ENCODE peak calls at places on chromosome 17, in seven cellular contexts. H is stomach; L is naive thymus-derived CD4-positive, alpha-beta T cell; Q is testis; I is CD8-positive, alpha-beta T cell; E is body of pancreas; M is left ventricle myocardium inferior. Z is an unnamed sample.
A peak's percentile ranks its signal among the peaks of the same experiment; 100 is the strongest.

GRCh38 chr17:4980644-4981216 is 6.7 kb downstream of the CAMTA2 start:
- DNase-seq in M (no peak), E (peak; percentile 36), L (peak; percentile 76), I (no peak), Q (no peak), H (no peak), Z (no peak)

GRCh38 chr17:65723356-65723928 is 162.0 kb upstream of the AXIN2 start:
- DNase-seq in L (no peak), Q (no peak), H (no peak), E (no peak), I (no peak), M (no peak), Z (no peak)

GRCh38 chr17:59378621-59379194 is 47.3 kb downstream of the YPEL2 start:
- DNase-seq in E (no peak), H (no peak), Q (no peak), I (no peak), M (no peak), L (no peak), Z (no peak)

GRCh38 chr17:10114931-10115535 is 83.4 kb downstream of the GAS7 start:
- DNase-seq in Q (peak; percentile 90), I (peak; percentile 58), L (peak; percentile 47), E (peak; percentile 62), H (peak; percentile 69), M (peak; percentile 94), Z (peak; percentile 85)

GRCh38 chr17:82704886-82705285 is 6.4 kb upstream of the RAB40B start:
- DNase-seq in I (no peak), E (no peak), M (no peak), H (no peak), Q (no peak), L (no peak), Z (no peak)

GRCh38 chr17:43216369-43216761 is 4.7 kb downstream of the TMEM106A start:
- DNase-seq in H (no peak), E (no peak), Q (no peak), L (no peak), M (no peak), I (no peak), Z (no peak)

GRCh38 chr17:73205326-73205980 is 12.6 kb downstream of the COG1 start:
- DNase-seq in L (no peak), Q (no peak), E (no peak), M (no peak), H (no peak), I (no peak), Z (no peak)

GRCh38 chr17:1271020-1271423 is 778 bp downstream of the BHLHA9 start:
- DNase-seq in M (no peak), H (no peak), Q (no peak), L (no peak), I (no peak), E (no peak), Z (no peak)

GRCh38 chr17:32954477-32954876 is 26.5 kb downstream of the TMEM98 start:
- DNase-seq in M (no peak), L (no peak), I (no peak), Q (no peak), H (peak; percentile 90), E (peak; percentile 95), Z (peak; percentile 75)

GRCh38 chr17:34246872-34247271 is 8.2 kb upstream of the CCL2 start:
- DNase-seq in M (no peak), Q (no peak), E (no peak), I (no peak), L (no peak), H (no peak), Z (no peak)

GRCh38 chr17:83154311-83155127 is 75.1 kb downstream of the METRNL start:
- DNase-seq in E (no peak), Q (peak; percentile 9), I (no peak), H (no peak), L (no peak), M (no peak), Z (no peak)

GRCh38 chr17:2101448-2102257 is 46.8 kb downstream of the HIC1 start:
- DNase-seq in L (peak; percentile 82), M (peak; percentile 31), I (no peak), Q (no peak), E (peak; percentile 76), H (peak; percentile 91), Z (no peak)

GRCh38 chr17:60151355-60151754 is 1.6 kb downstream of the CA4 start:
- DNase-seq in E (no peak), I (no peak), M (no peak), Q (no peak), L (no peak), H (no peak), Z (no peak)

GRCh38 chr17:11130367-11130766 is 110.6 kb upstream of the SHISA6 start:
- DNase-seq in E (no peak), H (no peak), L (no peak), I (no peak), Q (no peak), M (no peak), Z (no peak)

GRCh38 chr17:30267625-30268024 is 24.1 kb downstream of the BLMH start:
- DNase-seq in L (no peak), E (no peak), I (no peak), Q (no peak), M (no peak), H (no peak), Z (no peak)
- H3K4me1 ChIP-seq in L (no peaks in the 10 kb centered on the region), E (peaks cover 25% of the 10 kb centered on the region), I (no peaks in the 10 kb centered on the region), Q (peaks cover 11% of the 10 kb centered on the region), M (peaks cover 28% of the 10 kb centered on the region), H (no peaks in the 10 kb centered on the region), Z (no peaks in the 10 kb centered on the region)

GRCh38 chr17:77460514-77461046 is 319.8 kb downstream of the SEC14L1 start:
- DNase-seq in M (no peak), I (no peak), L (no peak), E (no peak), H (no peak), Q (no peak), Z (no peak)
- H3K4me1 ChIP-seq in M (peaks cover 94% of the 10 kb centered on the region), I (peaks cover 92% of the 10 kb centered on the region), L (peaks cover 84% of the 10 kb centered on the region), E (peaks cover 46% of the 10 kb centered on the region), H (peaks cover 73% of the 10 kb centered on the region), Q (peaks cover 62% of the 10 kb centered on the region), Z (peaks cover 2% of the 10 kb centered on the region)

GRCh38 chr17:21677126-21677910 is 15.0 kb upstream of the KCNJ18 start:
- DNase-seq in L (no peak), I (no peak), M (no peak), Q (no peak), H (no peak), E (no peak), Z (no peak)

GRCh38 chr17:21679256-21680146 is 12.8 kb upstream of the KCNJ18 start:
- DNase-seq in M (no peak), Q (peak; percentile 53), I (no peak), L (no peak), H (no peak), E (no peak), Z (no peak)

GRCh38 chr17:21677911-21678310 is 14.4 kb upstream of the KCNJ18 start:
- DNase-seq in Q (no peak), L (no peak), I (no peak), H (no peak), M (no peak), E (no peak), Z (no peak)

GRCh38 chr17:21680366-21680765 is 12.0 kb upstream of the KCNJ18 start:
- DNase-seq in H (no peak), I (no peak), M (no peak), Q (no peak), L (no peak), E (no peak), Z (no peak)

DNA sequence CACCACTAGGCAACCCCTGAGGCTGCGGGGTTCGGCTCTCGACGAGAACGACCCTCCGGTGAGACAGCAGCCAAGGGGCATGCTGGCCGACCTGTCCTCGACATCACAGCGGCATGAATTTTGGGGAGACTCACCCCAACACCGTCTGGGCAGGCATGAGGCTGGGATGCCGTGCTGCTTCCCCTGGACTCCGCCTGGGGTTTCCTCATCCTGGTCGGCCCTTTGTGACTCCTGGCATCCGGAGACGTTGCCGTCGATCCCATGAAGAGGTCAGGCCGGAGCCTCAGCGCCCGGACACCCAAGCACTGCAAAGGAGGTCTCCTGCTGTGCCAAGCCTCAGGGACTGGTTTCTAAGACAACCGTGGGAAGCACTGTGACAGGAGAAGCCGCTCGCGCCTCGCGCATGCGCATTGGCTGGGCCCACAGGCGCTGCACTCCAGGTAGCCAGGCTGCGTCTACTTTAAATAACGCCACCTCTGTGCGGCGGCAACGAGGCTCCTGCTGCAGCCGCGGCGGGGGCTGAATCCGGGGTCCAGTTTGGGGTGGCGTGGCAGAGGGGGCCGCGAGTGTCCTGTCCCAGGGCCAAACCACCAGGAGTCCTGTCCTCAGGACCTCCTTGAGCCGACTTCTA is 13.8 kb upstream of the KCNJ18 start:
- DNase-seq in L (peak; percentile 7), M (no peak), H (no peak), E (peak; percentile 52), Q (peak; percentile 73), I (no peak), Z (no peak)
- H3K4me1 ChIP-seq in L (no peaks in the 10 kb centered on the region), M (no peaks in the 10 kb centered on the region), H (no peaks in the 10 kb centered on the region), E (no peaks in the 10 kb centered on the region), Q (no peaks in the 10 kb centered on the region), I (no peaks in the 10 kb centered on the region), Z (no peaks in the 10 kb centered on the region)

GRCh38 chr17:57874058-57874419 is 24.2 kb upstream of the MRPS23 start:
- DNase-seq in M (no peak), I (no peak), H (no peak), L (no peak), Q (no peak), E (no peak), Z (no peak)
- H3K4me1 ChIP-seq in M (peaks cover 83% of the 10 kb centered on the region), I (peaks cover 5% of the 10 kb centered on the region), H (peaks cover 36% of the 10 kb centered on the region), L (no peaks in the 10 kb centered on the region), Q (peaks cover 24% of the 10 kb centered on the region), E (peaks cover 37% of the 10 kb centered on the region), Z (no peaks in the 10 kb centered on the region)

GRCh38 chr17:81044428-81044763 is 9.4 kb downstream of the BAIAP2 start:
- DNase-seq in I (no peak), Q (no peak), M (no peak), H (no peak), E (no peak), L (no peak), Z (no peak)
- H3K4me1 ChIP-seq in I (peaks cover 4% of the 10 kb centered on the region), Q (peaks cover 41% of the 10 kb centered on the region), M (peaks cover 97% of the 10 kb centered on the region), H (peaks cover 85% of the 10 kb centered on the region), E (peaks cover 34% of the 10 kb centered on the region), L (peaks cover 4% of the 10 kb centered on the region), Z (peaks cover 65% of the 10 kb centered on the region)

GRCh38 chr17:57871863-57872262 is 22.0 kb upstream of the MRPS23 start:
- DNase-seq in L (no peak), M (no peak), H (no peak), I (no peak), Q (no peak), E (peak; percentile 38), Z (no peak)

GRCh38 chr17:57869599-57870282 is 19.9 kb upstream of the MRPS23 start:
- DNase-seq in I (no peak), H (no peak), E (no peak), M (no peak), Q (no peak), L (no peak), Z (no peak)

GRCh38 chr17:57870283-57870635 is 20.4 kb upstream of the MRPS23 start:
- DNase-seq in Q (no peak), M (no peak), I (no peak), H (no peak), L (no peak), E (no peak), Z (no peak)

GRCh38 chr17:57872536-57872935 is 22.7 kb upstream of the MRPS23 start:
- DNase-seq in Q (no peak), I (no peak), E (no peak), M (no peak), L (no peak), H (no peak), Z (no peak)

DNA sequence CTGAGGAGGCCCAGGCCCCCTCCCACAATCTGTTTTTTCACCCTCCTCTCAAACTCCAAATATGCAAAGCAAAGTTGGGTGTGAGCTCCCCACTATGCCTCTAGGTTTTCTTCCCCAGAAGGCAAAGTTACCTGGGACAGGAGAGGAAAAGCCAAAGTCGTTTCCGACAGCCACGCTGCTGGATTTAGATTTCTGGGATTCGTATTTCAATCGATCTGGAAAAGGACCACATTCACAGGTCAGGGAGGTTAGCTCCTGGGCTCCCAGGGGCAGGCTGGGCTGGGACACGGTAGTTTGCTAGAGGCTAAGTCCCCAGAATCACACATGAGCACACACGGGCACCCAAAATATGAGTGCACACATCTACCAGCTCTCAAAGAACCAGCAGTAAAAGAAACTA is 21.3 kb upstream of the MRPS23 start:
- DNase-seq in L (no peak), H (no peak), M (no peak), Q (no peak), I (no peak), E (no peak), Z (no peak)
- H3K4me1 ChIP-seq in L (no peaks in the 10 kb centered on the region), H (peaks cover 52% of the 10 kb centered on the region), M (peaks cover 74% of the 10 kb centered on the region), Q (peaks cover 38% of the 10 kb centered on the region), I (peaks cover 16% of the 10 kb centered on the region), E (peaks cover 54% of the 10 kb centered on the region), Z (no peaks in the 10 kb centered on the region)

Z was measured in right lobe of liver.